ENCODE peak calls at places on chromosome 13, in four cellular contexts. Y is OCI-LY7, G is heart left ventricle, N is thoracic aorta. E is an unnamed sample.

GRCh38 chr13:38394777-38395504 is 45.3 kb downstream of the UFM1 start:
- DNase-seq in Y (no peak), G (no peak), N (no peak), E (no peak)

GRCh38 chr13:98476538-98476966 is 100.4 kb downstream of the STK24 start:
- DNase-seq in Y (peak; percentile 61), G (peak; percentile 77), N (no peak), E (peak; percentile 83)

GRCh38 chr13:66926851-66927524 is 303.1 kb downstream of the PCDH9 start:
- DNase-seq in Y (no peak), G (no peak), N (no peak), E (no peak)

GRCh38 chr13:50038266-50038665 is 23.0 kb downstream of the KCNRG start:
- DNase-seq in Y (no peak), G (no peak), N (no peak), E (no peak)

GRCh38 chr13:48194392-48194754 is 38.6 kb upstream of the ITM2B start:
- DNase-seq in Y (no peak), G (no peak), N (no peak), E (no peak)

GRCh38 chr13:104114111-104114510 is 1047.9 kb upstream of the SLC10A2 start:
- DNase-seq in Y (no peak), G (no peak), N (no peak), E (no peak)

GRCh38 chr13:53499551-53499950 is 470.9 kb downstream of the OLFM4 start:
- DNase-seq in Y (no peak), G (no peak), N (no peak), E (no peak)

GRCh38 chr13:25222740-25223139 is 50.7 kb upstream of the AMER2 start:
- DNase-seq in Y (no peak), G (no peak), N (no peak), E (no peak)

GRCh38 chr13:46296920-46297319 is 85.2 kb downstream of the LRRC63 start:
- DNase-seq in Y (no peak), G (no peak), N (no peak), E (no peak)

GRCh38 chr13:99830931-99831330 is 140.6 kb downstream of the ZIC5 start:
- DNase-seq in Y (no peak), G (no peak), N (no peak), E (no peak)

GRCh38 chr13:73952683-73953082 is 181.5 kb downstream of the KLF12 start:
- DNase-seq in Y (no peak), G (no peak), N (no peak), E (no peak)

GRCh38 chr13:56352901-56353300 is 787.8 kb upstream of the PRR20A start:
- DNase-seq in Y (no peak), G (no peak), N (no peak), E (no peak)

GRCh38 chr13:24050292-24050711 is 110.2 kb upstream of the SPATA13 start:
- DNase-seq in Y (no peak), G (no peak), N (no peak), E (peak; percentile 78)

GRCh38 chr13:33352520-33352919 is 67.0 kb upstream of the STARD13 start:
- DNase-seq in Y (no peak), G (no peak), N (no peak), E (no peak)

GRCh38 chr13:92734545-92734944 is 492.1 kb upstream of the GPC6 start:
- DNase-seq in Y (no peak), G (no peak), N (no peak), E (no peak)

GRCh38 chr13:46569471-46569870 is 16.5 kb downstream of the LRCH1 start:
- DNase-seq in Y (no peak), G (no peak), N (no peak), E (no peak)

GRCh38 chr13:28953714-28954113 is 133.6 kb downstream of the MTUS2 start:
- DNase-seq in Y (no peak), G (no peak), N (no peak), E (no peak)
- TF ChIP-seq CTCF in Y (peak; percentile 52), G (no peak), N (no peak), E (no peak)

GRCh38 chr13:113845723-113846638 is 17.9 kb downstream of the GAS6 start:
- DNase-seq in Y (no peak), G (no peak), N (no peak), E (no peak)

GRCh38 chr13:113843063-113843654 is 20.7 kb downstream of the GAS6 start:
- DNase-seq in Y (no peak), G (no peak), N (no peak), E (no peak)

GRCh38 chr13:113842336-113843062 is 21.4 kb downstream of the GAS6 start:
- DNase-seq in Y (no peak), G (no peak), N (no peak), E (no peak)

GRCh38 chr13:113845055-113845454 is 18.8 kb downstream of the GAS6 start:
- DNase-seq in Y (no peak), G (no peak), N (no peak), E (no peak)

GRCh38 chr13:113843864-113844556 is 19.9 kb downstream of the GAS6 start:
- DNase-seq in Y (no peak), G (no peak), N (no peak), E (no peak)
- TF ChIP-seq CTCF in Y (no peak), G (no peak), N (no peak), E (no peak)

GRCh38 chr13:27968316-27969072 is 621 bp downstream of the CDX2 start:
- DNase-seq in Y (no peak), G (no peak), N (no peak), E (no peak)
- TF ChIP-seq CTCF in Y (no peak), G (no peak), N (no peak), E (no peak)

GRCh38 chr13:109427695-109428094 is 358.7 kb downstream of the IRS2 start:
- DNase-seq in Y (no peak), G (no peak), N (no peak), E (no peak)
- TF ChIP-seq CTCF in Y (no peak), G (no peak), N (no peak), E (no peak)

GRCh38 chr13:31998131-31998530 is 33.4 kb upstream of the FRY start:
- DNase-seq in Y (no peak), G (no peak), N (no peak), E (no peak)

GRCh38 chr13:32001769-32002168 is 29.8 kb upstream of the FRY start:
- DNase-seq in Y (no peak), G (no peak), N (no peak), E (no peak)

GRCh38 chr13:31997641-31998040 is 33.9 kb upstream of the FRY start:
- DNase-seq in Y (no peak), G (no peak), N (no peak), E (no peak)

GRCh38 chr13:32001392-32001768 is 30.2 kb upstream of the FRY start:
- DNase-seq in Y (peak; percentile 38), G (peak; percentile 65), N (no peak), E (no peak)

GRCh38 chr13:31996611-31997010 is 35.0 kb upstream of the FRY start:
- DNase-seq in Y (no peak), G (no peak), N (no peak), E (no peak)
- TF ChIP-seq CTCF in Y (no peak), G (no peak), N (no peak), E (no peak)

E was measured in sigmoid colon.